ENCODE peak calls at places on chromosomes 16 and 17, in four cellular contexts. T is vagina, H is psoas muscle, V is A673. W is an unnamed sample.

GRCh38 chr17:45116434-45117016 is 15.8 kb downstream of the PLCD3 start:
- DNase-seq in H (no peak), T (no peak), V (no peak), W (no peak)

GRCh38 chr16:31181102-31181830 is 1.3 kb downstream of the FUS start:
- DNase-seq in T (no peak), V (peak; percentile 56), H (peak; percentile 61), W (peak; percentile 62)

GRCh38 chr16:11254913-11255736 is 879 bp downstream of the SOCS1 start:
- DNase-seq in H (peak; percentile 64), V (peak; percentile 46), T (no peak), W (peak; percentile 84)

GRCh38 chr16:24820522-24820921 is 25.2 kb upstream of the SLC5A11 start:
- DNase-seq in T (no peak), H (no peak), V (no peak), W (no peak)

GRCh38 chr17:15418781-15419180 is 48.6 kb downstream of the CDRT4 start:
- DNase-seq in T (no peak), H (no peak), V (no peak), W (no peak)

GRCh38 chr17:56690441-56691291 is 97.2 kb downstream of the NOG start:
- DNase-seq in T (no peak), V (no peak), H (no peak), W (no peak)

GRCh38 chr16:85390511-85391174 is 222.5 kb upstream of the GSE1 start:
- DNase-seq in V (peak; percentile 74), T (no peak), H (peak; percentile 88), W (peak; percentile 95)

GRCh38 chr17:28385037-28385797 is 13.7 kb downstream of the SARM1 start:
- DNase-seq in H (peak; percentile 43), V (no peak), T (no peak), W (peak; percentile 62)

GRCh38 chr16:25031132-25031440 is 15.9 kb upstream of the ARHGAP17 start:
- DNase-seq in T (no peak), V (no peak), H (no peak), W (no peak)

GRCh38 chr16:35748621-35749252 is 2289.3 kb downstream of the TP53TG3F start:
- DNase-seq in V (no peak), T (peak; percentile 82), H (no peak), W (no peak)

GRCh38 chr17:30824002-30824355 is 513 bp downstream of the CRLF3 start:
- DNase-seq in V (peak; percentile 5), T (no peak), H (no peak), W (no peak)

GRCh38 chr17:83103200-83103937 is 24.0 kb downstream of the METRNL start:
- DNase-seq in V (peak; percentile 49), T (no peak), H (no peak), W (peak; percentile 90)

GRCh38 chr17:56679767-56680422 is 86.4 kb downstream of the NOG start:
- DNase-seq in T (no peak), V (no peak), H (no peak), W (no peak)

GRCh38 chr17:32769846-32770245 is 107.1 kb downstream of the MYO1D start:
- DNase-seq in V (no peak), H (no peak), T (no peak), W (no peak)

GRCh38 chr16:68448360-68448970 is at the start of gene SMPD3:
- DNase-seq in V (peak; percentile 100), T (no peak), H (peak; percentile 98), W (peak; percentile 97)

GRCh38 chr17:39981207-39982068 is 831 bp downstream of the PSMD3 start:
- DNase-seq in H (no peak), T (no peak), V (no peak), W (no peak)

GRCh38 chr17:41523787-41524186 is 4.3 kb downstream of the KRT19 start:
- DNase-seq in V (no peak), H (no peak), T (no peak), W (no peak)

GRCh38 chr16:19241512-19241911 is 44.0 kb upstream of the CLEC19A start:
- DNase-seq in H (no peak), V (no peak), T (no peak), W (no peak)

GRCh38 chr17:79388556-79389295 is 222.1 kb downstream of the RBFOX3 start:
- DNase-seq in H (peak; percentile 76), V (peak; percentile 64), T (no peak), W (peak; percentile 84)

GRCh38 chr16:82023206-82023605 is 11.8 kb upstream of the HSD17B2 start:
- DNase-seq in T (no peak), H (no peak), V (no peak), W (no peak)

GRCh38 chr16:14672403-14672971 is 21.6 kb downstream of the PLA2G10 start:
- DNase-seq in T (no peak), V (peak; percentile 13), H (no peak), W (no peak)

GRCh38 chr16:30557397-30557949 is 701 bp downstream of the ZNF764 start:
- DNase-seq in V (no peak), H (peak; percentile 41), T (no peak), W (no peak)

GRCh38 chr16:19829844-19830703 is 54.6 kb downstream of the GPRC5B start:
- DNase-seq in T (no peak), V (no peak), H (no peak), W (no peak)

GRCh38 chr17:77141846-77142449 is 1.2 kb downstream of the SEC14L1 start:
- DNase-seq in H (no peak), T (no peak), V (no peak), W (no peak)

GRCh38 chr17:63598284-63598683 is 2.4 kb upstream of the TACO1 start:
- DNase-seq in H (no peak), V (no peak), T (no peak), W (no peak)

GRCh38 chr17:50076591-50077235 is 18.4 kb upstream of the PDK2 start:
- DNase-seq in H (no peak), V (peak; percentile 42), T (no peak), W (no peak)

GRCh38 chr16:66976746-66977145 is 11.6 kb upstream of the CES4A start:
- DNase-seq in H (no peak), T (no peak), V (no peak), W (no peak)

GRCh38 chr17:72850410-72850809 is 242.1 kb downstream of the SLC39A11 start:
- DNase-seq in T (no peak), V (no peak), H (no peak), W (no peak)

GRCh38 chr16:70577256-70577698 is 53.7 kb downstream of the SF3B3 start:
- DNase-seq in V (no peak), H (no peak), T (no peak), W (peak; percentile 90)

GRCh38 chr17:19313746-19314651 is 48.5 kb downstream of the B9D1 start:
- DNase-seq in V (no peak), T (no peak), H (no peak), W (no peak)

GRCh38 chr17:29048440-29049360 is 5.8 kb downstream of the PIPOX start:
- DNase-seq in T (no peak), V (no peak), H (no peak), W (no peak)

GRCh38 chr17:68378202-68379149 is 78.8 kb downstream of the WIPI1 start:
- DNase-seq in H (peak; percentile 99), V (peak; percentile 28), T (no peak), W (peak; percentile 96)

GRCh38 chr17:53454337-53454736 is 368.4 kb upstream of the KIF2B start:
- DNase-seq in T (no peak), V (no peak), H (no peak), W (no peak)

GRCh38 chr17:59764292-59764741 is 56.9 kb downstream of the VMP1 start:
- DNase-seq in H (no peak), T (no peak), V (no peak), W (no peak)

GRCh38 chr16:30895592-30896202 is 717 bp upstream of the CTF1 start:
- DNase-seq in H (no peak), V (no peak), T (no peak), W (no peak)

GRCh38 chr17:4478318-4478830 is 20.3 kb upstream of the SPNS2 start:
- DNase-seq in H (no peak), V (no peak), T (no peak), W (no peak)

GRCh38 chr16:56102159-56102798 is 89.0 kb upstream of the GNAO1 start:
- DNase-seq in V (peak; percentile 57), T (no peak), H (peak; percentile 59), W (peak; percentile 64)
- H3K27ac ChIP-seq in V (no peak overlapping the region), T (peak overlapping the region; percentile 33), H (no peak overlapping the region), W (no peak overlapping the region)

GRCh38 chr17:538096-538973 is 176.3 kb downstream of the VPS53 start:
- DNase-seq in T (no peak), H (no peak), V (no peak), W (no peak)
- H3K9me3 ChIP-seq in T (no peaks in the 10 kb centered on the region), H (no peaks in the 10 kb centered on the region), V (no peaks in the 10 kb centered on the region), W (no peaks in the 10 kb centered on the region)

GRCh38 chr17:36512641-36513040 is 22.0 kb downstream of the MYO19 start:
- DNase-seq in V (no peak), T (no peak), H (no peak), W (no peak)
- H3K36me3 ChIP-seq in V (no peaks in the 10 kb centered on the region), T (no peaks in the 10 kb centered on the region), H (peaks cover 86% of the 10 kb centered on the region), W (peaks cover 5% of the 10 kb centered on the region)

DNA sequence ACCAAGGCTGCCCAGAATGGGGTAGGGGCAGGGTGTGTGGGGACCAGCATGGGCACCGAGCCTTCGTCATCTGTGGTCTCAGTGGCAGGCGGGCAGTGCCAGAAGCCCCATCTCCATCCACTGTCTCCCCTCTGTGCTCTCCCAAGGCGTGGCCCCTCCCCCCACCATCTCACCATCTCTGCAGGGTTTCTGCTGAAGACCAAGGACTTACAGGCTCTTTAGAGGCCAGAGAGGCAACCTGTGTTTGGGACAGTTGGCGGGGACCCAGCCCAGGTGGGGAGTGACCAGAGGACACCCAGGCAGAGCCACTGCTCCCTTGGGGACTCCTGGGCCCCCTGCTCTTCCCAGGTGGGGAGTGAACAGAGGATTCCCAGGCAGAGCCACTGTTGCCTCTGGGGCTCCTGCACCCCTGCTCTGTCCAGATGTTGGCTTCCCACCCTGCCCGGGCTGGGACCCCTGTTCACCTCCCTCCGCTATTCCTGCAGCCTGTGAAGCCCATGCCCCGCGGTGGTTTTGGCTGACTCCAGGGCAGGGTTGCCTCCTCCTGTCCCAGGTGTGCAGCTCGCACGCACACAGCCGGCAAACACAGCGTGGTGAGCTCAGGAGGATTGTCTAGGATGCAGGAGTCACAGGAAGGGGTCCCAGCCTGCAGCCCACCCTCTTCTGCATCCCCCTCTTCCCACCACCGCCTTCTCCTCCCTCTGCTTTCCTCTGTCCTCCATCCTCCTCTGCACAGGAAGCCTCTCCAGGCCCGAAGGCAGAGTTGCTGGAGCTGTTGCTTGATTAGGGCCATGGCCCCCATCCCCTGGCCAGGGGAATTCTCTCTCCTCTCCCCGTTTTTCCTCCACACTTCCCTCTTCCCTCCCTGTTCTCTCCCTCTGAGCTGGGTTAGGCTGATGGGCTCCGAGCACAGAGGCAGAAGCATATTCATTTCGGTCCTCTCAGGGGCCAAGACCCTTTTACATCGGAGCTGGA is 45.0 kb downstream of the SLC7A5 start:
- DNase-seq in H (no peak), V (no peak), T (no peak), W (no peak)
- H3K27ac ChIP-seq in H (no peak overlapping the region), V (no peak overlapping the region), T (no peak overlapping the region), W (no peak overlapping the region)

DNA sequence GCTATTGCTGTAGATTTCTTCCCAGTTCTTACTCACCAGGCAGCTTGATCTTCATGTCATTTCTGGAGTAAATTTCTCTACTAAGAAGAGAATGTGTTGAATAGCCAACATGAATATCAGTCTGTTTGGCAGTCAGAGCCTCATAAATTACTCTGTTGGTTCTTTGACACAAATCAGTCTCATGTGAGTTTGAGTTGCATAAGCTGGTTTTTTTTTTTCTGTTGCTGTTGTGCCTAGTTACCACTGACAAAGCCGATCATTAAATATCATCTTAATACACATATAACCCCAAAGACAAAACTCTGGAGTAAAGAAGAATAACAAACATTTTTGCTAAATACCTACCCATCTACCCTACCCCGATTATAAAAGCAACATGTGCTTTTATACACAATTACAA is 240.5 kb upstream of the KCNJ16 start:
- DNase-seq in H (no peak), T (no peak), V (no peak), W (no peak)
- H3K9me3 ChIP-seq in H (no peaks in the 10 kb centered on the region), T (no peaks in the 10 kb centered on the region), V (no peaks in the 10 kb centered on the region), W (no peaks in the 10 kb centered on the region)

W was measured in aorta.